ENCODE peak calls at places on chromosomes 11 and 22, in six cellular contexts. W, Y, U, N, O and Z are unnamed samples.

GRCh38 chr22:46002757-46003270 is 25.9 kb upstream of the WNT7B start:
- DNase-seq in W (no peak), Y (peak; percentile 63), U (no peak), N (peak; percentile 26), O (peak; percentile 59), Z (no peak)

GRCh38 chr11:34948721-34949120 is 32.3 kb downstream of the PDHX start:
- DNase-seq in W (no peak), Y (no peak), U (no peak), N (peak; percentile 32), O (no peak), Z (peak; percentile 5)

GRCh38 chr11:128188346-128189115 is 398.8 kb downstream of the ETS1 start:
- DNase-seq in W (no peak), Y (no peak), U (no peak), N (no peak), O (no peak), Z (peak; percentile 47)

GRCh38 chr22:37905534-37906363 is at the start of gene MICALL1:
- DNase-seq in W (no peak), Y (peak; percentile 78), U (peak; percentile 83), N (peak; percentile 73), O (peak; percentile 61), Z (peak; percentile 78)

GRCh38 chr22:32625985-32626384 is 151.4 kb downstream of the FBXO7 start:
- DNase-seq in W (no peak), Y (no peak), U (no peak), N (peak; percentile 74), O (no peak), Z (peak; percentile 58)

GRCh38 chr22:29369460-29369859 is 18.9 kb downstream of the AP1B1 start:
- DNase-seq in W (no peak), Y (peak; percentile 79), U (no peak), N (peak; percentile 66), O (peak; percentile 93), Z (peak; percentile 70)

GRCh38 chr11:67290801-67291200 is 1.7 kb downstream of the ANKRD13D start:
- DNase-seq in W (no peak), Y (peak; percentile 66), U (no peak), N (no peak), O (no peak), Z (peak; percentile 74)

GRCh38 chr22:26124991-26125725 is 44.1 kb upstream of the SEZ6L start:
- DNase-seq in W (no peak), Y (no peak), U (no peak), N (no peak), O (peak; percentile 7), Z (no peak)

GRCh38 chr11:11843233-11843632 is 1.5 kb downstream of the USP47 start:
- DNase-seq in W (no peak), Y (no peak), U (peak; percentile 31), N (peak; percentile 90), O (no peak), Z (peak; percentile 91)

GRCh38 chr22:46657996-46658947 is 38.1 kb downstream of the GRAMD4 start:
- DNase-seq in W (no peak), Y (no peak), U (no peak), N (no peak), O (no peak), Z (no peak)

GRCh38 chr11:57213282-57214086 is 23.6 kb downstream of the APLNR start:
- DNase-seq in W (no peak), Y (no peak), U (peak; percentile 15), N (peak; percentile 58), O (peak; percentile 36), Z (peak; percentile 60)

GRCh38 chr11:77374611-77375031 is 73.1 kb upstream of the GDPD4 start:
- DNase-seq in W (no peak), Y (no peak), U (no peak), N (no peak), O (no peak), Z (no peak)

GRCh38 chr22:42396621-42397331 is 35.4 kb downstream of the NFAM1 start:
- DNase-seq in W (peak; percentile 3), Y (no peak), U (peak; percentile 74), N (no peak), O (no peak), Z (no peak)

GRCh38 chr11:100929377-100929776 is 200.2 kb downstream of the PGR start:
- DNase-seq in W (no peak), Y (no peak), U (no peak), N (peak; percentile 61), O (no peak), Z (peak; percentile 60)

GRCh38 chr11:12749442-12749841 is 75.2 kb downstream of the TEAD1 start:
- DNase-seq in W (no peak), Y (no peak), U (no peak), N (no peak), O (no peak), Z (no peak)

GRCh38 chr22:23784215-23784732 is 2.5 kb upstream of the SMARCB1 start:
- DNase-seq in W (no peak), Y (no peak), U (no peak), N (no peak), O (no peak), Z (no peak)

GRCh38 chr11:89487016-89487415 is 4.2 kb downstream of the NOX4 start:
- DNase-seq in W (no peak), Y (no peak), U (no peak), N (no peak), O (no peak), Z (no peak)

GRCh38 chr11:18105086-18105801 is 638 bp downstream of the SAAL1 start:
- DNase-seq in W (no peak), Y (no peak), U (no peak), N (no peak), O (no peak), Z (no peak)

GRCh38 chr11:69801513-69802335 is 17.5 kb downstream of the FGF3 start:
- DNase-seq in W (peak; percentile 64), Y (no peak), U (peak; percentile 27), N (peak; percentile 7), O (peak; percentile 42), Z (peak; percentile 8)

GRCh38 chr22:46453006-46453828 is 84.2 kb downstream of the CELSR1 start:
- DNase-seq in W (no peak), Y (no peak), U (no peak), N (no peak), O (no peak), Z (no peak)

GRCh38 chr11:97610000-97610399 is 1220.2 kb downstream of the JRKL start:
- DNase-seq in W (no peak), Y (no peak), U (no peak), N (peak; percentile 22), O (no peak), Z (peak; percentile 56)

GRCh38 chr22:28151241-28151640 is 232.2 kb upstream of the PITPNB start:
- DNase-seq in W (no peak), Y (no peak), U (no peak), N (no peak), O (no peak), Z (no peak)

GRCh38 chr11:129315781-129316579 is 59.7 kb upstream of the BARX2 start:
- DNase-seq in W (peak; percentile 32), Y (no peak), U (no peak), N (no peak), O (no peak), Z (no peak)

GRCh38 chr11:120523196-120523595 is 11.6 kb downstream of the GRIK4 start:
- DNase-seq in W (no peak), Y (no peak), U (no peak), N (no peak), O (no peak), Z (no peak)

GRCh38 chr22:24414523-24414922 is 12.9 kb upstream of the ADORA2A start:
- DNase-seq in W (no peak), Y (no peak), U (no peak), N (no peak), O (no peak), Z (no peak)

GRCh38 chr22:48089601-48090331 is 1327.3 kb downstream of the TBC1D22A start:
- DNase-seq in W (no peak), Y (peak; percentile 61), U (no peak), N (peak; percentile 17), O (peak; percentile 46), Z (peak; percentile 5)

GRCh38 chr11:2197771-2198520 is 26.3 kb upstream of the TH start:
- DNase-seq in W (no peak), Y (peak; percentile 13), U (no peak), N (no peak), O (no peak), Z (no peak)

GRCh38 chr11:109309153-109309552 is 112.8 kb upstream of the C11orf87 start:
- DNase-seq in W (no peak), Y (no peak), U (no peak), N (no peak), O (peak; percentile 53), Z (peak; percentile 27)

GRCh38 chr11:126357969-126358762 is 2.7 kb downstream of the ST3GAL4 start:
- DNase-seq in W (no peak), Y (no peak), U (no peak), N (no peak), O (no peak), Z (no peak)

GRCh38 chr11:76166314-76166713 is 40.0 kb downstream of the WNT11 start:
- DNase-seq in W (no peak), Y (no peak), U (no peak), N (no peak), O (no peak), Z (no peak)

GRCh38 chr11:79100093-79100704 is 340.6 kb downstream of the TENM4 start:
- DNase-seq in W (peak; percentile 12), Y (no peak), U (peak; percentile 53), N (peak; percentile 66), O (peak; percentile 75), Z (peak; percentile 77)

GRCh38 chr11:45804806-45805304 is at the start of gene SLC35C1:
- DNase-seq in W (peak; percentile 86), Y (peak; percentile 97), U (peak; percentile 97), N (peak; percentile 92), O (peak; percentile 100), Z (peak; percentile 96)
- TF ChIP-seq CTCF in W (no peak), Y (no peak), U (no peak), N (no peak), O (no peak), Z (peak; percentile 1)

GRCh38 chr22:30694171-30694637 is 470 bp upstream of the OSBP2 start:
- DNase-seq in W (peak; percentile 29), Y (peak; percentile 44), U (no peak), N (peak; percentile 43), O (peak; percentile 24), Z (peak; percentile 25)
- H3K4me3 ChIP-seq in W (peak overlapping the region; percentile 66), Y (peak overlapping the region; percentile 73), U (no peak overlapping the region), N (peak overlapping the region; percentile 67), O (peak overlapping the region; percentile 49), Z (peak overlapping the region; percentile 59)

GRCh38 chr11:83088965-83089364 is 17.3 kb upstream of the RAB30 start:
- DNase-seq in W (no peak), Y (no peak), U (no peak), N (no peak), O (no peak), Z (peak; percentile 14)
- TF ChIP-seq CTCF in W (no peak), Y (no peak), U (peak; percentile 36), N (no peak), O (peak; percentile 19), Z (peak; percentile 10)

DNA sequence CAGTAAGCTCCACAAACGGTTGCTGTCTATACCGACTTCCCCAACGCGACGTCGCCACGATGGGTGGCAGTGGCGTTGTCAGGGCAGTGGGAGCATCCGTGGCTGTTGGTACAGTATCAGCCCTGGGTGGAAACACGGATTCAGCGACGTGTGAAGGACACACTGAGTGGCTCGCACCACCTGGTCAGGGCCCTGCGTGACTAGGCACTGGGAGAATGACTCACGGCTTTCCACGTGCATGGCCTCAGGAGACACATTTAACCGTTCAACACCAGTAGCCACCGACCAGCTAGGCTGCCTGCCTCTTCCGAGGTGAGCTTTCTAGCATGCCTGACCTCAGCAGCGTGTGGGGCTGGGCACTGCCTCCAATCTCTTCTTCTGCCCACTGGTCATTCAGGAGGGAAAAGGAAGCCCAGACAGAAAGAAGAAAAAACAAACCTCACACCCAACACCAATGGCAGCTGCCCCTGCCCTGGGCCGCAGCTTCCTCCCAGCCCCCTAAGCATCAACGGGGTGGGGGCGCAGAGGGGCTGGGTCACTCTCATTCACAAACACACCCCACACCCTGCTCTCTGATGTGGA is 59.0 kb downstream of the MYH9 start:
- DNase-seq in W (no peak), Y (peak; percentile 76), U (peak; percentile 19), N (peak; percentile 90), O (no peak), Z (peak; percentile 79)
- H3K4me3 ChIP-seq in W (no peak overlapping the region), Y (peak overlapping the region; percentile 29), U (no peak overlapping the region), N (no peak overlapping the region), O (no peak overlapping the region), Z (no peak overlapping the region)